ENCODE peak calls at places on chromosome 14, in five cellular contexts. X is H9, P is IMR-90, H is H1, L is neuronal stem cell. O is an unnamed sample.

GRCh38 chr14:27367345-27367744 is 769.5 kb upstream of the NOVA1 start:
- DNase-seq in L (no peak), H (no peak), P (no peak), X (no peak), O (no peak)

GRCh38 chr14:76782885-76783566 is 21.8 kb downstream of the VASH1 start:
- DNase-seq in P (no peak), X (peak; percentile 22), L (no peak), H (peak; percentile 29), O (peak; percentile 67)

GRCh38 chr14:77306406-77307098 is 14.1 kb downstream of the POMT2 start:
- DNase-seq in L (no peak), P (peak; percentile 21), X (no peak), H (no peak), O (peak; percentile 55)

GRCh38 chr14:52863339-52863700 is 71.9 kb upstream of the GNPNAT1 start:
- DNase-seq in H (no peak), X (no peak), L (no peak), P (peak; percentile 63), O (no peak)

GRCh38 chr14:45133683-45134050 is 614 bp downstream of the FKBP3 start:
- DNase-seq in H (no peak), L (no peak), P (no peak), X (no peak), O (no peak)

GRCh38 chr14:36105401-36105800 is 71.1 kb downstream of the PTCSC3 start:
- DNase-seq in L (peak; percentile 48), P (no peak), X (peak; percentile 43), H (peak; percentile 53), O (peak; percentile 73)

GRCh38 chr14:21924479-21924878 is 250.9 kb upstream of the OR4E1 start:
- DNase-seq in L (no peak), X (peak; percentile 46), P (no peak), H (no peak), O (peak; percentile 50)

GRCh38 chr14:91367173-91368171 is 50.1 kb downstream of the CCDC88C start:
- DNase-seq in H (no peak), L (no peak), P (peak; percentile 66), X (no peak), O (peak; percentile 64)

GRCh38 chr14:53011053-53011462 is 60.2 kb upstream of the FERMT2 start:
- DNase-seq in X (peak; percentile 59), L (peak; percentile 56), P (peak; percentile 99), H (no peak), O (peak; percentile 97)

GRCh38 chr14:68172216-68172615 is 352.6 kb downstream of the RAD51B start:
- DNase-seq in P (no peak), L (no peak), X (no peak), H (no peak), O (no peak)

GRCh38 chr14:98130691-98131090 is 1141.3 kb downstream of the BCL11B start:
- DNase-seq in H (no peak), P (no peak), X (no peak), L (no peak), O (no peak)

GRCh38 chr14:67674139-67674479 is 323 bp downstream of the VTI1B start:
- DNase-seq in P (peak; percentile 45), X (peak; percentile 78), H (peak; percentile 85), L (peak; percentile 63), O (peak; percentile 86)

GRCh38 chr14:20866963-20867362 is 24.2 kb upstream of the RNASE3 start:
- DNase-seq in P (no peak), X (peak; percentile 41), L (no peak), H (no peak), O (peak; percentile 57)

GRCh38 chr14:41609704-41610183 is 3.1 kb downstream of the LRFN5 start:
- DNase-seq in H (peak; percentile 75), X (peak; percentile 88), L (peak; percentile 62), P (peak; percentile 58), O (peak; percentile 94)

GRCh38 chr14:57502581-57503254 is 9.1 kb upstream of the CCDC198 start:
- DNase-seq in L (no peak), X (no peak), P (no peak), H (no peak), O (no peak)

GRCh38 chr14:78448483-78449094 is 278.4 kb downstream of the NRXN3 start:
- DNase-seq in X (peak; percentile 77), L (peak; percentile 71), P (no peak), H (peak; percentile 93), O (peak; percentile 74)

GRCh38 chr14:94389731-94390371 is 1.4 kb upstream of the SERPINA1 start:
- DNase-seq in P (no peak), L (no peak), H (no peak), X (no peak), O (no peak)

GRCh38 chr14:50797250-50798047 is 33.5 kb downstream of the NIN start:
- DNase-seq in H (no peak), P (peak; percentile 34), X (no peak), L (no peak), O (no peak)

GRCh38 chr14:95480109-95480886 is 36.2 kb downstream of the SYNE3 start:
- DNase-seq in H (no peak), X (no peak), P (peak; percentile 31), L (no peak), O (no peak)

GRCh38 chr14:58200480-58200841 is 512 bp downstream of the ACTR10 start:
- DNase-seq in H (no peak), X (no peak), P (peak; percentile 0), L (no peak), O (no peak)

GRCh38 chr14:88667555-88668273 is 104.9 kb downstream of the ZC3H14 start:
- DNase-seq in P (peak; percentile 83), X (peak; percentile 60), L (peak; percentile 72), H (peak; percentile 60), O (peak; percentile 82)

GRCh38 chr14:48023881-48024280 is 348.5 kb upstream of the MDGA2 start:
- DNase-seq in L (no peak), P (no peak), H (no peak), X (no peak), O (peak; percentile 2)

GRCh38 chr14:93655078-93655750 is 133.1 kb downstream of the PRIMA1 start:
- DNase-seq in H (peak; percentile 45), L (peak; percentile 74), X (peak; percentile 32), P (peak; percentile 35), O (peak; percentile 82)

GRCh38 chr14:69712217-69712565 is 54.8 kb upstream of the SRSF5 start:
- DNase-seq in X (no peak), P (no peak), H (no peak), L (no peak), O (no peak)

GRCh38 chr14:69713127-69713800 is 53.7 kb upstream of the SRSF5 start:
- DNase-seq in L (peak; percentile 45), X (peak; percentile 88), H (peak; percentile 67), P (no peak), O (peak; percentile 75)

GRCh38 chr14:69713976-69714716 is 52.8 kb upstream of the SRSF5 start:
- DNase-seq in H (no peak), P (no peak), L (no peak), X (no peak), O (no peak)

GRCh38 chr14:69711471-69712216 is 55.3 kb upstream of the SRSF5 start:
- DNase-seq in P (no peak), L (no peak), H (no peak), X (no peak), O (no peak)

GRCh38 chr14:69712637-69713088 is 54.3 kb upstream of the SRSF5 start:
- DNase-seq in H (peak; percentile 69), L (no peak), X (peak; percentile 73), P (no peak), O (peak; percentile 64)
- H2BK5ac ChIP-seq in H (peak overlapping the region; percentile 99), L (peak overlapping the region; percentile 82), X (no peak overlapping the region), P (peak overlapping the region; percentile 40), O (peak overlapping the region; percentile 69)

GRCh38 chr14:62585247-62585646 is 460.0 kb downstream of the KCNH5 start:
- DNase-seq in P (no peak), L (no peak), H (no peak), X (no peak), O (no peak)
- H2BK5ac ChIP-seq in P (no peak overlapping the region), L (no peak overlapping the region), H (no peak overlapping the region), X (no peak overlapping the region), O (no peak overlapping the region)

GRCh38 chr14:80387563-80387981 is 176.3 kb upstream of the DIO2 start:
- DNase-seq in X (no peak), L (no peak), H (no peak), P (no peak), O (no peak)
- H2BK5ac ChIP-seq in X (no peak overlapping the region), L (no peak overlapping the region), H (no peak overlapping the region), P (no peak overlapping the region), O (no peak overlapping the region)

DNA sequence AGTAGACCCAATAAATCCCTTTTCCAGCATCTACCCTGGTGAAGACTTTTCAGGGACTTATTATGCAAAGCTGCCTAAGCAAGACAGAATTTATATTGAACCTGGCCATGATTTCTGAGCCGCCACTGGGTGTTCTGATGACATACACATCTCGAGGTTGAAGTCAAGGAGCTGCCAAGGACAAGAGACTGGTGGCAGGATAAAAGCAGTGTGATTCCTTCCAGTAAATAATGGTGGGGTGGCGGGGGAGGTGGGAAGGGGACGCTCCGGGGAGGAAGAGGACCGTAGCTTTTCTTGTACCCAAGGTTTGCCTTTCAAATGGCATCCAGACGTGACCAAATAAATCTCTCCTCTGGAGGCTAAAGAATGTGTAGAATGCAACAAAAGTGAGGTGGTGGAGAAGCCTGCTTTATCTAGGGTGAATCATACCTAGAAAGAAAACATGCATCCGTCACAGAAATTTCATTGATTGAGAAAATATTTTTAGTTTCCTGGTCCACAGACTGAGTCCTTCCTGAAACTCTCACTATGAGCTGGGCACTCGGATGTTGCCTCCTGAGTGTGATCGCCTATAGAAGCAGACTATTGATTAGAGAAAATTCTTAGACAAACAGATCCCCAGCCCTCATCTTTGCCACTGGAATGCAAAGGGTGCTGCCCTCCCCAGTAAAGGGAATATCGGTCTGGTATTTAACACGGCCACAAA is 112.3 kb downstream of the DPF3 start:
- DNase-seq in X (no peak), P (peak; percentile 71), L (no peak), H (peak; percentile 20), O (peak; percentile 46)
- H2BK5ac ChIP-seq in X (no peak overlapping the region), P (peak overlapping the region; percentile 77), L (no peak overlapping the region), H (no peak overlapping the region), O (no peak overlapping the region)

GRCh38 chr14:71486274-71486673 is 446.0 kb upstream of the RGS6 start:
- DNase-seq in P (no peak), L (no peak), H (no peak), X (no peak), O (no peak)
- H2BK5ac ChIP-seq in P (no peak overlapping the region), L (no peak overlapping the region), H (no peak overlapping the region), X (no peak overlapping the region), O (no peak overlapping the region)

GRCh38 chr14:29197557-29197956 is 431.0 kb downstream of the FOXG1 start:
- DNase-seq in L (no peak), P (no peak), X (no peak), H (no peak), O (no peak)
- H2BK5ac ChIP-seq in L (no peak overlapping the region), P (no peak overlapping the region), X (no peak overlapping the region), H (no peak overlapping the region), O (no peak overlapping the region)